ENCODE peak calls at places on chromosome 16, in six cellular contexts. E is GM12878, W is K562, P is A549, B is endothelial cell of umbilical vein, G is HepG2. F is an unnamed sample.

GRCh38 chr16:84166796-84167695 is 19.8 kb downstream of the TAF1C start:
- DNase-seq in B (no peak), G (no peak), P (no peak), E (peak), W (no peak), F (no peak)

GRCh38 chr16:18050777-18051176 is 285.8 kb downstream of the NPIPA8 start:
- DNase-seq in B (no peak), W (no peak), G (no peak), P (no peak), E (no peak), F (no peak)

GRCh38 chr16:89924298-89924924 is 1.3 kb downstream of the TUBB3 start:
- DNase-seq in W (peak), G (peak), P (peak), B (peak), E (no peak), F (peak)

GRCh38 chr16:89449726-89450335 is 40.5 kb downstream of the ANKRD11 start:
- DNase-seq in G (no peak), E (no peak), B (peak), W (no peak), P (no peak), F (peak)

GRCh38 chr16:85393674-85394510 is 219.2 kb upstream of the GSE1 start:
- DNase-seq in G (no peak), E (no peak), W (peak), B (no peak), P (peak), F (peak)

GRCh38 chr16:66091462-66091861 is 275.0 kb upstream of the CDH5 start:
- DNase-seq in W (no peak), G (no peak), E (no peak), P (no peak), B (no peak), F (peak)

GRCh38 chr16:8730335-8730915 is 56.0 kb downstream of the ABAT start:
- DNase-seq in B (no peak), G (no peak), P (no peak), W (no peak), E (no peak), F (no peak)

GRCh38 chr16:528111-529011 is 849 bp downstream of the CAPN15 start:
- DNase-seq in W (peak), E (no peak), B (peak), G (no peak), P (peak), F (peak)

GRCh38 chr16:51540259-51540658 is 389.2 kb upstream of the SALL1 start:
- DNase-seq in W (no peak), E (no peak), P (no peak), G (no peak), B (no peak), F (peak)

GRCh38 chr16:2340564-2341455 is at the start of gene ABCA3:
- DNase-seq in G (peak), E (peak), P (peak), B (peak), W (peak), F (peak)
- H3K4me3 ChIP-seq in G (peak), E (peak), P (peak), B (peak), W (peak), F (peak)

GRCh38 chr16:24497405-24497804 is 42.0 kb upstream of the RBBP6 start:
- DNase-seq in B (no peak), W (no peak), P (no peak), E (no peak), G (no peak), F (no peak)

GRCh38 chr16:24488045-24488444 is 51.3 kb upstream of the RBBP6 start:
- DNase-seq in E (no peak), B (no peak), W (no peak), G (no peak), P (no peak), F (no peak)

GRCh38 chr16:24493859-24494258 is 45.5 kb upstream of the RBBP6 start:
- DNase-seq in W (no peak), B (no peak), P (peak), G (no peak), E (no peak), F (no peak)

GRCh38 chr16:24491721-24492120 is 47.6 kb upstream of the RBBP6 start:
- DNase-seq in G (no peak), B (no peak), P (no peak), E (no peak), W (no peak), F (no peak)
- TF ChIP-seq MYC in G (no peak), B (no peak), P (no peak), E (no peak), W (no peak), F (no peak)

DNA sequence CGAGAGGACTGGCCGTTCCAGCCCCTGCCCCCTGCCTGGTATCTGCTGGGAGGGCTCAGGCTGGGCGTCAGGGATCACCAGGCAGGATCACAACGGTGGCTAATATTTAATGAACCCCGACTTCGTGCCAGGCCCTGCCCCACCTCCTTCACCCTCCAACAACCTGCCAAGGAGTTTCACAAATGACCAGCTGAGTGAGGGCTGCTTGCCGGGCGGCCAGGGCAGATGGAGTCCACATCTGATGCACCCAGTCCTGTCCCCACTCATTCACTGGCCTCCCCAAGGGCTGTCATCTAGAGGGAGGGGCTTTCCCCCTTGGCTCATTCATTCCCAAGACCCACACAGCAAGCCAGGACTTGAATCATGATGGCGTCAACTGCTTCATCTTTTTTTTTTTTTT is 17.5 kb downstream of the UBALD1 start:
- DNase-seq in P (no peak), G (no peak), W (no peak), E (no peak), B (no peak), F (no peak)
- TF ChIP-seq MAX in P (no peak), G (no peak), W (no peak), E (no peak), B (no peak), F (no peak)

GRCh38 chr16:27745348-27745747 is 195.4 kb downstream of the KATNIP start:
- DNase-seq in W (no peak), G (peak), E (no peak), P (peak), B (no peak), F (peak)
- H3K4me3 ChIP-seq in W (no peak), G (no peak), E (no peak), P (no peak), B (no peak), F (no peak)

GRCh38 chr16:56631832-56632159 is 663 bp upstream of the MT1M start:
- DNase-seq in P (no peak), G (no peak), B (no peak), E (no peak), W (no peak), F (no peak)
- TF ChIP-seq MYC in P (no peak), G (no peak), B (no peak), E (no peak), W (no peak), F (no peak)

GRCh38 chr16:16861546-16861945 is 482.6 kb downstream of the NPIPA7 start:
- DNase-seq in G (peak), E (peak), W (peak), P (peak), B (no peak), F (peak)

GRCh38 chr16:16857603-16858283 is 478.8 kb downstream of the NPIPA7 start:
- DNase-seq in B (no peak), W (no peak), E (no peak), G (peak), P (peak), F (peak)

DNA sequence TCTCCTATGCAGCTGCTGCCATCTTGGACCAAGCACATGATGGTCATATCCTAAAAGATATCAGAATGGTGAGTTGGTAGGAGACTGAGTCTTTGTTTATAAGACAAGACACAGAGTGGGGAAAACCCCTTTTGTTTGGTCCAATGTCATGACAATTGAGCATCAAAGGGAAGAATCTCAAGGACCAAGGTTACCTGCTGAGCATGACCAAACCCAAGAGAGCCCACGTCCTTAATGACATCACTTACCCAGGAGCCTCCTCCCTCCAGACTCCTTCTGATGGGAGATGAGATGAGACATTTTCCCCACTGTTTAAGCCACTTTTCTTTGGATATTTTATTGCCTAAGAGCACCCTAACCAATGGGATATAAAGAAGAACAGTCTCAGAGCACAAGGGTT is 478.1 kb downstream of the NPIPA7 start:
- DNase-seq in E (no peak), P (no peak), B (no peak), G (no peak), W (no peak), F (no peak)
- TF ChIP-seq MAX in E (no peak), P (no peak), B (no peak), G (no peak), W (no peak), F (no peak)

F was measured in NB4.